ENCODE peak calls at places on chromosomes 3 and 15, in nine cellular contexts. A, R, J, O, C, N, W, F and G are unnamed samples.

GRCh38 chr3:144197582-144197981 is 226.0 kb downstream of the DIPK2A start:
- DNase-seq in A (no peak), R (no peak), J (no peak), O (no peak), C (no peak), N (no peak), W (no peak), F (no peak), G (no peak)

GRCh38 chr3:194223951-194224350 is 88.0 kb downstream of the HES1 start:
- DNase-seq in A (no peak), R (no peak), J (no peak), O (no peak), C (no peak), N (no peak), W (no peak), F (no peak), G (no peak)

GRCh38 chr3:133535971-133536634 is 37.4 kb upstream of the CDV3 start:
- DNase-seq in A (no peak), R (no peak), J (no peak), O (peak), C (no peak), N (peak), W (peak), F (peak), G (peak)

GRCh38 chr3:37973250-37974054 is 17.1 kb upstream of the VILL start:
- DNase-seq in A (peak), R (no peak), J (no peak), O (no peak), C (no peak), N (no peak), W (no peak), F (no peak), G (no peak)

GRCh38 chr3:128845119-128845518 is 34.3 kb upstream of the ACAD9 start:
- DNase-seq in A (peak), R (no peak), J (no peak), O (no peak), C (no peak), N (no peak), W (no peak), F (peak), G (no peak)

GRCh38 chr3:29441422-29441821 is 160.6 kb downstream of the RBMS3 start:
- DNase-seq in A (no peak), R (no peak), J (no peak), O (no peak), C (no peak), N (no peak), W (no peak), F (no peak), G (no peak)

GRCh38 chr3:113018461-113019181 is 27.8 kb downstream of the GTPBP8 start:
- DNase-seq in A (no peak), R (no peak), J (no peak), O (no peak), C (no peak), N (peak), W (no peak), F (no peak), G (peak)

GRCh38 chr15:65361708-65362459 is 15.9 kb downstream of the IGDCC3 start:
- DNase-seq in A (peak), R (no peak), J (no peak), O (no peak), C (no peak), N (no peak), W (no peak), F (no peak), G (no peak)

GRCh38 chr15:75360856-75361255 is 7.6 kb downstream of the MAN2C1 start:
- DNase-seq in A (no peak), R (no peak), J (no peak), O (no peak), C (no peak), N (no peak), W (no peak), F (no peak), G (no peak)

GRCh38 chr3:192409203-192409837 is 318.0 kb downstream of the FGF12 start:
- DNase-seq in A (peak), R (no peak), J (no peak), O (no peak), C (no peak), N (peak), W (no peak), F (no peak), G (peak)

GRCh38 chr15:55255714-55256113 is 33.9 kb downstream of the RAB27A start:
- DNase-seq in A (no peak), R (no peak), J (peak), O (no peak), C (no peak), N (peak), W (no peak), F (no peak), G (no peak)

GRCh38 chr15:42549052-42549491 is 434 bp downstream of the HAUS2 start:
- DNase-seq in A (peak), R (no peak), J (no peak), O (peak), C (no peak), N (peak), W (no peak), F (no peak), G (peak)

GRCh38 chr15:82139823-82140268 is 94.0 kb upstream of the MEX3B start:
- DNase-seq in A (peak), R (no peak), J (no peak), O (no peak), C (no peak), N (peak), W (no peak), F (peak), G (peak)

GRCh38 chr3:41900265-41900664 is 61.6 kb downstream of the ULK4 start:
- DNase-seq in A (no peak), R (no peak), J (no peak), O (no peak), C (no peak), N (peak), W (no peak), F (peak), G (no peak)

GRCh38 chr3:40524571-40525285 is at the start of gene ZNF621:
- DNase-seq in A (peak), R (peak), J (peak), O (peak), C (peak), N (peak), W (peak), F (peak), G (peak)

GRCh38 chr3:192685801-192686200 is 41.5 kb downstream of the FGF12 start:
- DNase-seq in A (no peak), R (no peak), J (no peak), O (no peak), C (no peak), N (no peak), W (no peak), F (no peak), G (no peak)

GRCh38 chr3:32686713-32687112 is 1.7 kb downstream of the CNOT10 start:
- DNase-seq in A (no peak), R (no peak), J (no peak), O (no peak), C (no peak), N (peak), W (no peak), F (no peak), G (no peak)

GRCh38 chr3:188929138-188929537 is 242.6 kb upstream of the TPRG1 start:
- DNase-seq in A (peak), R (no peak), J (no peak), O (no peak), C (no peak), N (no peak), W (peak), F (no peak), G (no peak)

GRCh38 chr15:60002528-60003218 is 1.4 kb upstream of the FOXB1 start:
- DNase-seq in A (peak), R (no peak), J (no peak), O (no peak), C (no peak), N (no peak), W (no peak), F (no peak), G (no peak)

GRCh38 chr3:197458179-197458707 is 97.5 kb downstream of the BDH1 start:
- DNase-seq in A (peak), R (no peak), J (no peak), O (peak), C (peak), N (no peak), W (peak), F (no peak), G (no peak)

GRCh38 chr3:105367063-105367405 is 325 bp downstream of the ALCAM start:
- DNase-seq in A (peak), R (peak), J (peak), O (peak), C (peak), N (peak), W (peak), F (no peak), G (peak)

GRCh38 chr15:51144021-51144532 is 49.4 kb upstream of the TNFAIP8L3 start:
- DNase-seq in A (peak), R (no peak), J (no peak), O (no peak), C (no peak), N (peak), W (no peak), F (no peak), G (peak)

GRCh38 chr3:166071-166470 is 30.5 kb upstream of the CHL1 start:
- DNase-seq in A (no peak), R (no peak), J (no peak), O (no peak), C (no peak), N (no peak), W (no peak), F (no peak), G (no peak)

GRCh38 chr3:189655617-189656016 is 24.4 kb downstream of the TP63 start:
- DNase-seq in A (no peak), R (no peak), J (no peak), O (no peak), C (no peak), N (no peak), W (no peak), F (no peak), G (no peak)

GRCh38 chr15:74226761-74227540 is 9.2 kb upstream of the CCDC33 start:
- DNase-seq in A (no peak), R (no peak), J (no peak), O (no peak), C (no peak), N (no peak), W (no peak), F (no peak), G (no peak)

GRCh38 chr3:101676765-101677435 is at the start of gene ZBTB11:
- DNase-seq in A (peak), R (peak), J (peak), O (peak), C (peak), N (peak), W (peak), F (peak), G (peak)

GRCh38 chr3:38137615-38138346 is 680 bp upstream of the MYD88 start:
- DNase-seq in A (peak), R (no peak), J (no peak), O (peak), C (no peak), N (no peak), W (peak), F (no peak), G (no peak)

GRCh38 chr3:62918131-62918530 is 42.9 kb upstream of the CADPS start:
- DNase-seq in A (no peak), R (no peak), J (no peak), O (no peak), C (no peak), N (no peak), W (no peak), F (no peak), G (no peak)

GRCh38 chr3:30007668-30008067 is 598.7 kb upstream of the TGFBR2 start:
- DNase-seq in A (no peak), R (no peak), J (no peak), O (no peak), C (no peak), N (no peak), W (no peak), F (no peak), G (no peak)

GRCh38 chr3:46692566-46692983 is 904 bp downstream of the ALS2CL start:
- DNase-seq in A (peak), R (no peak), J (no peak), O (peak), C (no peak), N (no peak), W (peak), F (no peak), G (peak)

DNA sequence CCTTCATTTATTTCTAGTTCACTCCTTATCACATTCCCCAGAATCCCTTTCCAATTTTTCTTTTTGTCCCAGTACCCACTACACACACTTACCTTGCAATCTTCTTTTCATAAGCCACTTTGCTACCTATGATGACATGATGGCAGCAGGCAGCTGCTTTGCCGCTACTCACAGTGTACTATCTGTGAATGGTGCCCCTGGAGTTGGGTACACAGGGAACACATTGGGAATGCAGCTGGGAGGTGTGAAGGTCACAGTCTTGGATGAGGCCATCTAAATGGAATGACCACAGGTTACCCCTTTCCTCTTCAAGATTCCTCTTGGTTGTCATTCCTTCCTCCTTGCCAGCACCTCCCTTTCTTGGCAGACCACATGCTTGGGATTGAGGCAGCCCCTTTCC is 20.8 kb upstream of the TNIK start:
- DNase-seq in A (no peak), R (no peak), J (no peak), O (no peak), C (no peak), N (no peak), W (no peak), F (no peak), G (no peak)
- H3K27ac ChIP-seq in A (no peak), R (no peak), J (no peak), O (no peak), C (no peak), N (no peak), W (no peak), F (no peak), G (no peak)

GRCh38 chr3:17686613-17687012 is 55.8 kb downstream of the TBC1D5 start:
- DNase-seq in A (peak), R (no peak), J (no peak), O (no peak), C (no peak), N (peak), W (no peak), F (no peak), G (no peak)

GRCh38 chr3:17687585-17687984 is 54.8 kb downstream of the TBC1D5 start:
- DNase-seq in A (no peak), R (no peak), J (no peak), O (no peak), C (no peak), N (no peak), W (peak), F (no peak), G (no peak)
- H3K27ac ChIP-seq in A (no peak), R (no peak), J (no peak), O (no peak), C (no peak), N (no peak), W (peak), F (no peak), G (no peak)

GRCh38 chr3:134655706-134656105 is 4.9 kb upstream of the KY start:
- DNase-seq in A (no peak), R (no peak), J (no peak), O (no peak), C (no peak), N (no peak), W (no peak), F (no peak), G (no peak)
- H3K27ac ChIP-seq in A (no peak), R (no peak), J (no peak), O (no peak), C (no peak), N (no peak), W (no peak), F (no peak), G (no peak)

DNA sequence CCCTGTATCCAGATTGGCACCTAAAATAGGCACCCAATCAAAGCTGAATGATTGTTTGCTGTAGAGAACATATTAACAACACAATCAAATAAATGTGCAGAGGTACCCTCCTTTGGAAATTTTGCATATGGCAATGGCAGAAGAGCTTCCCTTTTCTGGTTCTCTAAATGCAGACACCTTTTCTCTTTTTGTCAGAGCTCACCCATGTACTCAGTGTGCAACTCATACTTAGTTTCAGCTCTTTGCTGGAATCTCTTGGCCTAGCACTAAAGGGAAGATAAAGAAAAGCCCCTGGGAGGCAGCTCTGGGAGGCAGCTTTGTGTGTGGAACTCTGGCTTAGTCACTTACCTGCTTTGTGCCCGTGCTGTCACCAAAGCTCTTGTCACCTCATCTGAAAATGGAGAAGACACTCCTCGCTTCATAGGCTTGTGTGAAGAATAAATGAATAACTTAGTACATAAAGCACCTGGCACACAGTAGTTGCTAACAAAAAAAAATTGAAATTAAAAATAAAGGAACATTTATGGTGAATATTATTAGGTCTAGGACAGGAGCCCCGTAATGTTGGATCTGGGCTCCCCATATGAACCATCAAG is 28.8 kb downstream of the ST6GAL1 start:
- DNase-seq in A (no peak), R (no peak), J (no peak), O (no peak), C (no peak), N (no peak), W (no peak), F (no peak), G (no peak)
- H3K27ac ChIP-seq in A (no peak), R (no peak), J (no peak), O (no peak), C (no peak), N (no peak), W (no peak), F (no peak), G (no peak)

DNA sequence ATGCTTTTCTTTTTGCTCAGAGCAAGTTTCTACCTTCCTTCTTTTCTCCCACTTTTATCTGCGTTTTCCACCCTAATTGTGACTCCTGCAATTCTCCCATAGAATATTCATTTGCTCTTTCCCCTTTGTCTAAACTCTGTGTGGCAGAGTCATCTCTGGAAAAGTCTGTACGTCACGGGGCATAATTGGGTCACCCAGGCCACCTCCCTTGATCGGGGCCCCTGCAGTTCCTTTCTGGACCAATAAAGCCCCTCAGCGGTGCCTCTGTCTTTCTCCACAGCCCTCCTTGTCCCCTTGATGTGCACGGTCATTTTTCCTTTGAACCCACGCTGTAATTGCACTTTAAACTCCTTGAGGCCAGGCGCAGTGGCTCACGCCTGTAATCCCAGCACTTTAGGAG is 10.7 kb downstream of the UPK1B start:
- DNase-seq in A (no peak), R (no peak), J (no peak), O (no peak), C (no peak), N (no peak), W (no peak), F (no peak), G (no peak)
- H3K27ac ChIP-seq in A (no peak), R (no peak), J (no peak), O (no peak), C (no peak), N (peak), W (no peak), F (peak), G (no peak)

DNA sequence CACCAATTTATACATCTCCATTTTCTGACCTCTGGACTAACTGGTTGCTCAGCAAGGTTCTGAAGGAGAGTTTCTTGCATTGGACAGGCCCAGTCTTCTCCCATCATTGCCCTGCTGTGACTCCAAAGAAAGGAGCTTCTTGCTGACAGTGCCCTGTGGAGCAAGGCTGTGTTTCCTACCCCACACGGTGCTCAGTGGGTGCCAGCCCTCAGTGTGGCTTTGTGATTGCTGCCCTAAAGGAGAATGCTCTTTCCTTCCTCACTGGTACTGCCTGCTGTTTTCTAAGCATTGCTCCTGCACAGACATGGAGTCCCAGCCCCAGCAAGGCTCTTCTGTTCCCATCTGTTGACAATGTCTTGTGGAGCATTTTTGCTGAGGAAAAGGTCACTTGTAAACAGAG is 62.7 kb downstream of the HMG20A start:
- DNase-seq in A (no peak), R (no peak), J (no peak), O (no peak), C (no peak), N (no peak), W (no peak), F (no peak), G (no peak)
- H3K27ac ChIP-seq in A (peak), R (no peak), J (no peak), O (no peak), C (no peak), N (peak), W (no peak), F (peak), G (no peak)

GRCh38 chr3:71245052-71245488 is 338.5 kb downstream of the FOXP1 start:
- DNase-seq in A (peak), R (no peak), J (no peak), O (peak), C (no peak), N (peak), W (no peak), F (peak), G (no peak)
- H3K27ac ChIP-seq in A (peak), R (no peak), J (no peak), O (peak), C (no peak), N (peak), W (peak), F (peak), G (no peak)